ENCODE peak calls at places on chromosomes 7 and 10, in ten cellular contexts. R is HFF-Myc, W is Calu3, B is AG10803, K is Peyer's patch, V is PC-3, T is upper lobe of right lung, J is glutamatergic neuron, E is mesothelial cell of epicardium, M is AG09319. S is an unnamed sample.

GRCh38 chr7:122679813-122680212 is 19.1 kb downstream of the RNF133 start:
- DNase-seq in R (no peak), W (no peak), B (no peak), K (no peak), V (no peak), T (no peak), J (no peak), E (no peak), M (no peak), S (no peak)

GRCh38 chr10:128875030-128875744 is 591.9 kb upstream of the MGMT start:
- DNase-seq in R (no peak), W (no peak), B (peak; percentile 8), K (no peak), V (peak; percentile 13), T (no peak), J (no peak), E (no peak), M (no peak), S (no peak)

GRCh38 chr10:4775808-4776207 is 50.2 kb upstream of the AKR1E2 start:
- DNase-seq in R (no peak), W (no peak), B (peak; percentile 92), K (no peak), V (peak; percentile 64), T (no peak), J (no peak), E (no peak), M (no peak), S (no peak)

GRCh38 chr10:42933454-42934340 is 143.2 kb upstream of the RET start:
- DNase-seq in R (no peak), W (peak; percentile 25), B (no peak), K (peak; percentile 56), V (no peak), T (peak; percentile 64), J (no peak), E (no peak), M (no peak), S (no peak)

GRCh38 chr10:132452651-132453469 is 55.9 kb downstream of the PWWP2B start:
- DNase-seq in R (no peak), W (peak; percentile 90), B (peak; percentile 50), K (peak; percentile 96), V (peak; percentile 81), T (peak; percentile 95), J (peak; percentile 89), E (peak; percentile 83), M (no peak), S (peak; percentile 99)

GRCh38 chr7:143145-143751 is 49.1 kb upstream of the FAM20C start:
- DNase-seq in R (no peak), W (no peak), B (no peak), K (no peak), V (no peak), T (peak; percentile 56), J (no peak), E (peak; percentile 6), M (no peak), S (no peak)

GRCh38 chr7:51126324-51126723 is 190.3 kb downstream of the COBL start:
- DNase-seq in R (no peak), W (no peak), B (no peak), K (no peak), V (no peak), T (no peak), J (no peak), E (no peak), M (no peak), S (no peak)

GRCh38 chr7:46651070-46651469 is 730.0 kb upstream of the IGFBP3 start:
- DNase-seq in R (no peak), W (peak; percentile 93), B (no peak), K (peak; percentile 79), V (peak; percentile 91), T (no peak), J (no peak), E (no peak), M (no peak), S (no peak)

GRCh38 chr10:14601872-14602725 is 172.6 kb downstream of the FAM107B start:
- DNase-seq in R (no peak), W (peak; percentile 72), B (peak; percentile 73), K (peak; percentile 87), V (peak; percentile 75), T (no peak), J (no peak), E (no peak), M (no peak), S (peak; percentile 71)

GRCh38 chr7:101255841-101256240 is 11.0 kb upstream of the FIS1 start:
- DNase-seq in R (no peak), W (no peak), B (no peak), K (no peak), V (no peak), T (no peak), J (no peak), E (no peak), M (no peak), S (no peak)

GRCh38 chr7:101250324-101250723 is 5.4 kb upstream of the FIS1 start:
- DNase-seq in R (no peak), W (no peak), B (no peak), K (no peak), V (no peak), T (no peak), J (no peak), E (no peak), M (no peak), S (peak; percentile 51)

GRCh38 chr7:101248276-101248675 is 3.4 kb upstream of the FIS1 start:
- DNase-seq in R (no peak), W (no peak), B (no peak), K (no peak), V (no peak), T (no peak), J (no peak), E (no peak), M (no peak), S (no peak)

GRCh38 chr7:101251871-101252659 is 7.2 kb upstream of the FIS1 start:
- DNase-seq in R (peak; percentile 88), W (peak; percentile 98), B (peak; percentile 98), K (peak; percentile 99), V (peak; percentile 97), T (peak; percentile 99), J (peak; percentile 99), E (peak; percentile 94), M (peak; percentile 95), S (peak; percentile 94)
- TF ChIP-seq CTCF in R (no peak), W (no peak), B (no peak), K (no peak), V (no peak), T (no peak), J (no peak), E (no peak), M (no peak), S (no peak)

GRCh38 chr7:2209146-2209960 is 23.4 kb downstream of the MAD1L1 start:
- DNase-seq in R (peak; percentile 25), W (peak; percentile 75), B (peak; percentile 78), K (peak; percentile 77), V (peak; percentile 31), T (peak; percentile 83), J (peak; percentile 88), E (peak; percentile 58), M (peak; percentile 45), S (peak; percentile 86)
- TF ChIP-seq CTCF in R (peak; percentile 82), W (peak; percentile 79), B (peak; percentile 87), K (peak; percentile 62), V (peak; percentile 63), T (peak; percentile 73), J (peak; percentile 75), E (peak; percentile 69), M (peak; percentile 86), S (peak; percentile 85)

DNA sequence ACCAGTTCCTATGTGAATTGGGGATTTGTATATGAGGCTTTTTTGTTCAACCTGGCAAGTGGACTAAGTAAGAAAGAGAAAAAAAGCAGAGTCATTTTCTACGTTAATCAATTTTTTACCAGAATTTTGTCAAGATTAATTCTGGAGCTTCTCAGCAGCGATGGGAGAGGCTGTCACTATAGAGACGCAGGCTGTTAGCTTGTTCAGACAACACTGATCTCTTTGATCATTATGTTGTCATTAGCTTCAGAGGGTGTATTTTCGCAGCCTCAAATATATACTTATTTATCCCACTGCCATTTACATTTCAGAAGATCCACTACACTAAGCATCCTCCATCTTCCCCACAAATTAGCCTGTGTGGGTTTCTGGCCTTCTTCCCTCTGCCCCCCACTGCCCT is 196.7 kb upstream of the PFKP start:
- DNase-seq in R (no peak), W (no peak), B (no peak), K (no peak), V (no peak), T (no peak), J (no peak), E (no peak), M (no peak), S (no peak)
- TF ChIP-seq CTCF in R (no peak), W (no peak), B (no peak), K (no peak), V (no peak), T (no peak), J (no peak), E (no peak), M (no peak), S (no peak)

GRCh38 chr7:33336820-33337219 is 207.5 kb downstream of the BBS9 start:
- DNase-seq in R (no peak), W (no peak), B (no peak), K (no peak), V (no peak), T (no peak), J (no peak), E (no peak), M (no peak), S (no peak)

GRCh38 chr7:33339074-33339805 is 209.9 kb downstream of the BBS9 start:
- DNase-seq in R (no peak), W (no peak), B (peak; percentile 6), K (no peak), V (no peak), T (no peak), J (no peak), E (no peak), M (no peak), S (no peak)

DNA sequence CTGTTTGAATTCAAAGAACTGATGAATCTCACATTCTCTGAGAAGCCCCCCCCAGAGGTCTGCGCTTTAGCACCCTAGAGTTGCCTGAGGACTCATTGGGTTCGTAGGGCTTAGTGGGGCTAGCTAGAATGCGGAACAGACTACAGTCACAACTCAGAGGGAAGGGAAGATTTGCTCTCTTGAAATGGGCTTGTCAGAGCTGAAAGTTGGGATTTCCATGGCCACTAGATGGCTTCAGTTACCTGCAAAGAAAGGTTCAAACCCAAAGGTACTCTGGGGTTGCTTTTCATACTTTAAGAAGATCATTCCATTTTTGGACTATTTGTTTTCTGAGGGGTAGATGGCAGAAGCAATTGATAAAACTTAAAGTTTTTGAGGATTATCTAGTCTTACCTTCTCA is 205.0 kb downstream of the BBS9 start:
- DNase-seq in R (no peak), W (peak; percentile 28), B (peak; percentile 10), K (no peak), V (peak; percentile 58), T (no peak), J (no peak), E (no peak), M (no peak), S (peak; percentile 7)
- TF ChIP-seq CTCF in R (peak; percentile 47), W (peak; percentile 58), B (peak; percentile 41), K (peak; percentile 44), V (peak; percentile 75), T (peak; percentile 20), J (peak; percentile 30), E (no peak), M (peak; percentile 19), S (no peak)

S was measured in GM20000.